ENCODE peak calls at places on chromosomes 6 and 20, in four cellular contexts. M is K562, T is GM12891, R is H1. C is an unnamed sample.

GRCh38 chr20:21136015-21136732 is 10.3 kb downstream of the KIZ start:
- DNase-seq in M (no peak), R (no peak), T (peak), C (no peak)

GRCh38 chr6:96236471-96236870 is 220.7 kb downstream of the FUT9 start:
- DNase-seq in T (no peak), M (no peak), R (no peak), C (no peak)

GRCh38 chr20:46571418-46571817 is 21.0 kb upstream of the OCSTAMP start:
- DNase-seq in M (no peak), R (no peak), T (no peak), C (no peak)

GRCh38 chr6:147201885-147202515 is 2.2 kb upstream of the STXBP5 start:
- DNase-seq in R (no peak), T (no peak), M (peak), C (no peak)

GRCh38 chr6:84635081-84635745 is 129.2 kb downstream of the TBX18 start:
- DNase-seq in M (no peak), R (no peak), T (no peak), C (no peak)

GRCh38 chr20:34222208-34222607 is 19.0 kb upstream of the ASIP start:
- DNase-seq in T (no peak), M (no peak), R (no peak), C (no peak)

GRCh38 chr6:116672306-116672705 is 3.7 kb upstream of the ZUP1 start:
- DNase-seq in M (no peak), R (no peak), T (no peak), C (no peak)

GRCh38 chr6:46263709-46264091 is 92.9 kb upstream of the ENPP5 start:
- DNase-seq in T (no peak), R (no peak), M (no peak), C (no peak)

GRCh38 chr20:17281478-17281877 is 54.6 kb downstream of the PCSK2 start:
- DNase-seq in R (no peak), M (peak), T (no peak), C (no peak)

GRCh38 chr6:91083226-91083625 is 496.4 kb upstream of the MAP3K7 start:
- DNase-seq in M (no peak), R (no peak), T (no peak), C (no peak)

GRCh38 chr6:89323461-89324098 is 8.5 kb upstream of the GABRR2 start:
- DNase-seq in R (no peak), M (no peak), T (no peak), C (no peak)

GRCh38 chr6:134317471-134318131 is at the start of gene SGK1:
- DNase-seq in R (no peak), T (no peak), M (no peak), C (no peak)

GRCh38 chr20:2795451-2795850 is 5.0 kb downstream of the CPXM1 start:
- DNase-seq in M (peak), T (no peak), R (no peak), C (no peak)

DNA sequence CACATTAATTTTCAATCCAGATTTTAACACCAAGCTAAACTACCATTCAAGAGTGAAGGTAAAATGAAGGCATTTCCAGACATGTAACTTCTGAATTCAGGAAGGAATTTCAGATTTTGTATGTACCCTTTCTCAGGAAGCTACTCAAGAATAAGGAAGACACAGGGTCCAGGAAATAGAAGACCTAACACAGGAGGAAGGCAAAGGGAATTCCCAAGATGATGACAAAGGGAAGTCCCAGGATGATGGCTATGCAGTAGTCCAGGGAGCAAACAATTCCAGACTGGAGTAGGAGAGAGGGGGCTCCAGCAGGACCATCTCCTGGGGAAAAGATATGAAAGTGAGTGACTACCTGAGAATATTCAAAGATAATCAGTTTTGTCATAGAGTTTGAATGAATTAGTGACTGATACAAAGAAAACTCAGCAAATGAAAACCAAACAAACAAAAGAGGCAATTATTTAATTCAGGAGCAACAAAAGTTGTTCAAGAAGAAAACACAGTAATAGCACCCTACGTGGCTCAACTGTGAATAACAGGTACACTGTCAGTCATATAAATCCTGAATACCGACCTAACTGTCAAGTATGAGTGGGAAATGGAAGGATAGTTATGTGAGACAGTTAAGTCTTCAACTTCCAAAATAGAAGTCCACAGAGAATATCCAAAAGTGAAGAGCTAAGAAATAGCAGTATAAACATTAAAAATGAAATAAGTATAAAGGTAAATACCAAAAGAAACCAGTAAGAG is 4.0 kb downstream of the RNF24 start:
- DNase-seq in R (no peak), M (no peak), T (no peak), C (no peak)
- TF ChIP-seq TAF1 in R (no peak), M (no peak), T (no peak), C (no peak)

GRCh38 chr6:31353508-31353907 is 3.5 kb downstream of the HLA-B start:
- DNase-seq in R (no peak), T (no peak), M (no peak), C (no peak)

GRCh38 chr6:31350973-31351733 is 5.8 kb downstream of the HLA-B start:
- DNase-seq in R (no peak), M (no peak), T (no peak), C (no peak)

GRCh38 chr6:31351734-31352496 is 5.1 kb downstream of the HLA-B start:
- DNase-seq in M (no peak), T (no peak), R (no peak), C (no peak)

GRCh38 chr6:31352497-31353368 is 4.2 kb downstream of the HLA-B start:
- DNase-seq in T (no peak), M (no peak), R (no peak), C (no peak)

DNA sequence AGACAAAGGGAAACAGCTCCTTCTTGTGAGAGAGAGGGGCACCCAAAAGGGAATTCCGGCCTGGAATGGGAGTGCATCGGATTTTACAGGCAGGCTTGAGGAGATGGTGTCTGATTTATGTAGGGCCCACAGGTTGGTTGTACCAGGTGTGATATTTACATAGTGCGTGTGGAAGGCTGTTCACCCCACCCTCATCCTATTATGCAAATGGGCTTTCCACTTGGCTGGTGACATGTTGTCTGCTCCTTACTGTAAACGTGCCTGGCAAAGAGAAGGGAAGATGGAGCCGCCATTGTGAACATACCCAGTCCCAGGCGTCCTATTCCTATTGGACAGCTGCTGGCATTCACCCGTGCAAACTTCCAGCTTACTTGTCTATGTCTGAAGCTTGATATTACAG is 6.4 kb downstream of the HLA-B start:
- DNase-seq in T (no peak), M (no peak), R (no peak), C (no peak)
- TF ChIP-seq POLR2A in T (peak), M (no peak), R (no peak), C (no peak)

GRCh38 chr6:97312241-97312640 is 29.2 kb upstream of the MMS22L start:
- DNase-seq in T (no peak), R (no peak), M (no peak), C (no peak)

GRCh38 chr6:97322811-97323210 is 39.8 kb upstream of the MMS22L start:
- DNase-seq in R (no peak), M (no peak), T (no peak), C (no peak)

GRCh38 chr6:97322226-97322625 is 39.2 kb upstream of the MMS22L start:
- DNase-seq in M (no peak), T (no peak), R (no peak), C (no peak)

GRCh38 chr6:97316982-97317381 is 34.0 kb upstream of the MMS22L start:
- DNase-seq in T (no peak), R (no peak), M (no peak), C (no peak)
- TF ChIP-seq TAF1 in T (no peak), R (no peak), M (no peak), C (no peak)

GRCh38 chr6:166343157-166343502 is 785 bp upstream of the SFT2D1 start:
- DNase-seq in T (no peak), M (no peak), R (no peak), C (no peak)

GRCh38 chr6:166341915-166342292 is 441 bp downstream of the SFT2D1 start:
- DNase-seq in R (no peak), T (no peak), M (no peak), C (no peak)

GRCh38 chr6:166341464-166341863 is 881 bp downstream of the SFT2D1 start:
- DNase-seq in R (no peak), M (peak), T (no peak), C (no peak)

GRCh38 chr6:166344240-166344639 is 1.9 kb upstream of the SFT2D1 start:
- DNase-seq in R (no peak), M (no peak), T (no peak), C (no peak)

GRCh38 chr6:166342293-166343156 is at the start of gene SFT2D1:
- DNase-seq in T (peak), R (no peak), M (peak), C (peak)
- TF ChIP-seq POLR2A in T (peak), R (peak), M (peak), C (peak)

GRCh38 chr6:55977959-55978358 is 102.6 kb upstream of the BMP5 start:
- DNase-seq in T (no peak), M (no peak), R (no peak), C (no peak)

GRCh38 chr6:55985309-55985708 is 109.9 kb upstream of the BMP5 start:
- DNase-seq in R (no peak), T (no peak), M (no peak), C (no peak)

GRCh38 chr6:55983861-55984260 is 108.5 kb upstream of the BMP5 start:
- DNase-seq in M (no peak), T (no peak), R (no peak), C (no peak)

DNA sequence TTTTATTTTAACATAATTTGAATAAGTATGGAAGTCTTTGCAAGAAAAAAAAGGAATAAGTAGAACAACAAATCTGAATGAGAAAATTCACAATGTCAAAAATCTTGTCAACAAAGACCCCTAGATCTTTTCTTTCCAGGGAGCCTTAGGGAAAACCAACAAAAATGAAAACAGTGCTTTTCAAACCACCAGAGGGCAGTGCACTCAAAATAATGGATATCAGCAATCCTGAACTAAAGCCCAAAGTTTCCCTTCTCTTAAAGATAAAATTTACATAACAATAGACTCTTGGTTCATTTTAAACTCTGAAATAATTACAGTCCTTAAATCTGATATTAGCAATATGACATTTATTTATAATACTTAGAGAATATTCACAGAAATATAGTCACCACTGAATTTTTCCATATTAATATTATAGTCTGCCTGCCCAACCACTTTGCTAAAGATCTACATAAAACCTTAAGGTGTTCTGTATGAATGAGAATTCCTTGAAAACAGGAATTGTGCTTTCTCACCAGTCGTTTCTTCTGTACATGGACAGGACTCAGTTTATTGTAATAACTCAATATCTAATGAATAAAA is 105.3 kb upstream of the BMP5 start:
- DNase-seq in T (no peak), M (no peak), R (no peak), C (no peak)
- TF ChIP-seq TAF1 in T (no peak), M (no peak), R (no peak), C (no peak)

GRCh38 chr6:28977351-28978136 is 27.6 kb downstream of the ZNF311 start:
- DNase-seq in M (no peak), R (no peak), T (no peak), C (no peak)
- TF ChIP-seq POLR2A in M (no peak), R (no peak), T (no peak), C (no peak)

GRCh38 chr6:158536084-158536890 is 23.6 kb upstream of the TMEM181 start:
- DNase-seq in M (peak), R (no peak), T (peak), C (peak)
- TF ChIP-seq TAF1 in M (no peak), R (no peak), T (no peak), C (no peak)

GRCh38 chr6:26157150-26157837 is 70.1 kb downstream of the HFE start:
- DNase-seq in M (peak), T (peak), R (peak), C (no peak)
- TF ChIP-seq POLR2A in M (peak), T (peak), R (peak), C (peak)

DNA sequence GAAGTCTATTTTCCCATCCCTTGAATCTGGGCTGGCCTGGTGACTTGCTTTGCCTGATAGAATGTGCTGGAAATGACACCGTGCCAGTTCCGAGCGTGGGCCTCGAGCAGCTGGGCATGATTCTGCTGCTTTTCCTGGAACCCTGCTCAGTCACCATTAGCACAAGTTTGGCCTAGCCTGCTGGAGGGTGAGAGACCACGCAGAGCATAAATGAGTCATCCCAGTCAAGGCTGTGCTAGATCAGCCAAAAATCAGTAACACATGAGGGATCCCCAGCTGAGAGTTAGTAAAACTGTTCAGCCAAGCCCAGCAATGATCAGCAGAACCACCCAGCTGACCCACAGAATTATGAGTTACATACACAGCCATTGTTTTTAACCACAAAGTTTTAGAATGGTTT is 74.8 kb upstream of the TOP1 start:
- DNase-seq in T (no peak), R (no peak), M (no peak), C (no peak)
- TF ChIP-seq TAF1 in T (no peak), R (no peak), M (no peak), C (no peak)